ENCODE peak calls at places on chromosomes 4 and X, in six cellular contexts. Z is stimulated activated CD8-positive, alpha-beta memory T cell treated with anti-CD3 and anti-CD28 coated beads, Interleukin-2, amount 100 ng/mL, for 48 hours; X is NCI-H187; Y is NAMALWA; H is activated CD8-positive, alpha-beta memory T cell treated with anti-CD3 and anti-CD28 coated beads for 48 hours; U is activated naive CD4-positive, alpha-beta T cell. Q is an unnamed sample.

GRCh38 chr4:110020139-110020538 is 107.5 kb downstream of the EGF start:
- DNase-seq in Z (no peak), X (no peak), Y (no peak), H (no peak), U (no peak), Q (no peak)

GRCh38 chr4:176792348-176793059 is at the start of gene VEGFC:
- DNase-seq in Z (peak), X (no peak), Y (no peak), H (no peak), U (no peak), Q (peak)

GRCh38 chrX:47384502-47384901 is 14.1 kb downstream of the ZNF157 start:
- DNase-seq in Z (peak), X (peak), Y (peak), H (peak), U (peak), Q (no peak)

GRCh38 chr4:40121515-40121914 is 64.9 kb downstream of the N4BP2 start:
- DNase-seq in Z (no peak), X (no peak), Y (peak), H (no peak), U (no peak), Q (no peak)

GRCh38 chrX:151754641-151755215 is 20.2 kb downstream of the CNGA2 start:
- DNase-seq in Z (no peak), X (no peak), Y (no peak), H (no peak), U (no peak), Q (peak)

GRCh38 chr4:8035371-8035780 is 95.7 kb upstream of the AFAP1 start:
- DNase-seq in Z (peak), X (peak), Y (peak), H (no peak), U (no peak), Q (no peak)

GRCh38 chr4:25441519-25442117 is 64.6 kb downstream of the ANAPC4 start:
- DNase-seq in Z (no peak), X (peak), Y (peak), H (no peak), U (no peak), Q (no peak)

GRCh38 chr4:18127030-18127429 is 105.5 kb upstream of the LCORL start:
- DNase-seq in Z (no peak), X (no peak), Y (no peak), H (no peak), U (no peak), Q (no peak)

GRCh38 chrX:150664290-150664689 is 28.9 kb upstream of the MTMR1 start:
- DNase-seq in Z (no peak), X (peak), Y (no peak), H (no peak), U (no peak), Q (peak)

GRCh38 chrX:140346711-140347110 is 158.2 kb downstream of the SOX3 start:
- DNase-seq in Z (no peak), X (no peak), Y (no peak), H (no peak), U (no peak), Q (no peak)

GRCh38 chr4:40323866-40324265 is 11.3 kb upstream of the CHRNA9 start:
- DNase-seq in Z (no peak), X (no peak), Y (no peak), H (no peak), U (no peak), Q (no peak)

GRCh38 chrX:85996555-85996954 is 50.8 kb downstream of the CHM start:
- DNase-seq in Z (no peak), X (no peak), Y (no peak), H (no peak), U (no peak), Q (no peak)

GRCh38 chr4:190019023-190019858 is 7.8 kb downstream of the FRG2 start:
- DNase-seq in Z (no peak), X (no peak), Y (no peak), H (no peak), U (no peak), Q (no peak)

GRCh38 chr4:134708616-134709015 is 507.0 kb upstream of the PABPC4L start:
- DNase-seq in Z (no peak), X (no peak), Y (no peak), H (no peak), U (no peak), Q (no peak)

GRCh38 chrX:10233173-10233572 is 76.4 kb downstream of the CLCN4 start:
- DNase-seq in Z (no peak), X (no peak), Y (no peak), H (no peak), U (no peak), Q (no peak)

GRCh38 chr4:186149872-186150271 is 41.5 kb upstream of the CYP4V2 start:
- DNase-seq in Z (no peak), X (no peak), Y (peak), H (peak), U (no peak), Q (peak)

GRCh38 chr4:89509708-89510269 is 202.2 kb upstream of the GPRIN3 start:
- DNase-seq in Z (no peak), X (no peak), Y (no peak), H (no peak), U (no peak), Q (no peak)

GRCh38 chrX:115912372-115912897 is 258.1 kb upstream of the AGTR2 start:
- DNase-seq in Z (no peak), X (no peak), Y (peak), H (no peak), U (no peak), Q (peak)

GRCh38 chr4:55183926-55184599 is 58.7 kb upstream of the KDR start:
- DNase-seq in Z (no peak), X (no peak), Y (no peak), H (no peak), U (no peak), Q (no peak)

GRCh38 chr4:106898621-106899230 is 137.4 kb downstream of the DKK2 start:
- DNase-seq in Z (no peak), X (no peak), Y (peak), H (no peak), U (no peak), Q (no peak)

GRCh38 chrX:71302461-71303213 is 1.1 kb downstream of the ITGB1BP2 start:
- DNase-seq in Z (no peak), X (no peak), Y (no peak), H (no peak), U (no peak), Q (no peak)

GRCh38 chr4:10006236-10006603 is 15.1 kb downstream of the SLC2A9 start:
- DNase-seq in Z (no peak), X (no peak), Y (no peak), H (no peak), U (no peak), Q (no peak)

GRCh38 chrX:72079607-72080006 is 52.1 kb downstream of the RTL5 start:
- DNase-seq in Z (no peak), X (no peak), Y (no peak), H (no peak), U (no peak), Q (no peak)

GRCh38 chrX:39144323-39144722 is 343.1 kb downstream of the MID1IP1 start:
- DNase-seq in Z (no peak), X (no peak), Y (peak), H (no peak), U (no peak), Q (no peak)

GRCh38 chr4:152564336-152564735 is 28.4 kb upstream of the FBXW7 start:
- DNase-seq in Z (no peak), X (no peak), Y (no peak), H (no peak), U (no peak), Q (no peak)

GRCh38 chr4:182245541-182246245 is 2.5 kb downstream of the TENM3 start:
- DNase-seq in Z (no peak), X (no peak), Y (no peak), H (no peak), U (no peak), Q (no peak)

GRCh38 chr4:5746250-5746649 is 35.2 kb downstream of the EVC start:
- DNase-seq in Z (no peak), X (no peak), Y (no peak), H (no peak), U (no peak), Q (no peak)

GRCh38 chr4:37998225-37998624 is 38.0 kb downstream of the PTTG2 start:
- DNase-seq in Z (no peak), X (no peak), Y (no peak), H (no peak), U (no peak), Q (no peak)

GRCh38 chr4:7390366-7390765 is 44.4 kb downstream of the PSAPL1 start:
- DNase-seq in Z (no peak), X (no peak), Y (no peak), H (no peak), U (no peak), Q (peak)

GRCh38 chr4:149465941-149466340 is 349.7 kb downstream of the IQCM start:
- DNase-seq in Z (no peak), X (no peak), Y (no peak), H (no peak), U (no peak), Q (no peak)

GRCh38 chr4:26141916-26142638 is 178.7 kb upstream of the RBPJ start:
- DNase-seq in Z (no peak), X (no peak), Y (peak), H (no peak), U (no peak), Q (peak)

GRCh38 chrX:134664202-134664601 is 5.9 kb upstream of the PLAC1 start:
- DNase-seq in Z (no peak), X (no peak), Y (no peak), H (no peak), U (no peak), Q (no peak)

GRCh38 chrX:81286608-81287007 is 84.7 kb downstream of the SH3BGRL start:
- DNase-seq in Z (no peak), X (no peak), Y (no peak), H (no peak), U (no peak), Q (no peak)

GRCh38 chr4:184994623-184995010 is 23.7 kb upstream of the HELT start:
- DNase-seq in Z (no peak), X (no peak), Y (no peak), H (no peak), U (no peak), Q (no peak)

GRCh38 chr4:61992351-61992750 is 792.2 kb downstream of the ADGRL3 start:
- DNase-seq in Z (no peak), X (no peak), Y (no peak), H (no peak), U (no peak), Q (no peak)

GRCh38 chr4:27096142-27096824 is 235.6 kb downstream of the STIM2 start:
- DNase-seq in Z (no peak), X (no peak), Y (peak), H (no peak), U (no peak), Q (no peak)

GRCh38 chr4:82823062-82823461 is 24.5 kb upstream of the SCD5 start:
- DNase-seq in Z (no peak), X (no peak), Y (no peak), H (no peak), U (no peak), Q (no peak)

GRCh38 chr4:159041058-159042034 is 61.5 kb upstream of the RAPGEF2 start:
- DNase-seq in Z (no peak), X (no peak), Y (no peak), H (no peak), U (no peak), Q (no peak)

Q was measured in osteocyte.